ENCODE peak calls at places on chromosomes 7 and 10, in six cellular contexts. One of them, this sample, is unnamed.

GRCh38 chr10:18221123-18221522 is 80.9 kb downstream of the CACNB2 start:
- DNase-seq in colonic mucosa: no peak
- DNase-seq in stimulated activated CD8-positive, alpha-beta memory T cell treated with anti-CD3 and anti-CD28 coated beads, Interleukin-7, amount 100 ng/mL, for 1 hour: no peak
- DNase-seq in effector CD4-positive, alpha-beta T cell: no peak
- DNase-seq in NCI-H2081 treated with DMSO at 0.1 percent for 48 hours: no peak
- DNase-seq in spleen: no peak
- DNase-seq in this sample: no peak

GRCh38 chr10:3954615-3955014 is 169.6 kb upstream of the KLF6 start:
- DNase-seq in effector CD4-positive, alpha-beta T cell: no peak
- DNase-seq in NCI-H2081 treated with DMSO at 0.1 percent for 48 hours: no peak
- DNase-seq in colonic mucosa: peak
- DNase-seq in spleen: no peak
- DNase-seq in stimulated activated CD8-positive, alpha-beta memory T cell treated with anti-CD3 and anti-CD28 coated beads, Interleukin-7, amount 100 ng/mL, for 1 hour: no peak
- DNase-seq in this sample: no peak

GRCh38 chr7:75861636-75862035 is 17.2 kb upstream of the RHBDD2 start:
- DNase-seq in stimulated activated CD8-positive, alpha-beta memory T cell treated with anti-CD3 and anti-CD28 coated beads, Interleukin-7, amount 100 ng/mL, for 1 hour: no peak
- DNase-seq in effector CD4-positive, alpha-beta T cell: no peak
- DNase-seq in spleen: no peak
- DNase-seq in NCI-H2081 treated with DMSO at 0.1 percent for 48 hours: no peak
- DNase-seq in colonic mucosa: no peak
- DNase-seq in this sample: no peak

GRCh38 chr7:75906991-75907667 is 7.8 kb upstream of the POR start:
- DNase-seq in colonic mucosa: no peak
- DNase-seq in spleen: no peak
- DNase-seq in NCI-H2081 treated with DMSO at 0.1 percent for 48 hours: no peak
- DNase-seq in stimulated activated CD8-positive, alpha-beta memory T cell treated with anti-CD3 and anti-CD28 coated beads, Interleukin-7, amount 100 ng/mL, for 1 hour: no peak
- DNase-seq in effector CD4-positive, alpha-beta T cell: no peak
- DNase-seq in this sample: no peak

GRCh38 chr10:17655567-17656146 is 11.7 kb downstream of the STAM start:
- DNase-seq in stimulated activated CD8-positive, alpha-beta memory T cell treated with anti-CD3 and anti-CD28 coated beads, Interleukin-7, amount 100 ng/mL, for 1 hour: no peak
- DNase-seq in effector CD4-positive, alpha-beta T cell: no peak
- DNase-seq in spleen: no peak
- DNase-seq in colonic mucosa: no peak
- DNase-seq in NCI-H2081 treated with DMSO at 0.1 percent for 48 hours: no peak
- DNase-seq in this sample: no peak

GRCh38 chr7:112566392-112567324 is 85.9 kb downstream of the LSMEM1 start:
- DNase-seq in stimulated activated CD8-positive, alpha-beta memory T cell treated with anti-CD3 and anti-CD28 coated beads, Interleukin-7, amount 100 ng/mL, for 1 hour: no peak
- DNase-seq in effector CD4-positive, alpha-beta T cell: no peak
- DNase-seq in spleen: no peak
- DNase-seq in colonic mucosa: peak
- DNase-seq in NCI-H2081 treated with DMSO at 0.1 percent for 48 hours: peak
- DNase-seq in this sample: no peak

GRCh38 chr7:30206942-30207341 is 72.2 kb downstream of the MTURN start:
- DNase-seq in stimulated activated CD8-positive, alpha-beta memory T cell treated with anti-CD3 and anti-CD28 coated beads, Interleukin-7, amount 100 ng/mL, for 1 hour: no peak
- DNase-seq in spleen: no peak
- DNase-seq in NCI-H2081 treated with DMSO at 0.1 percent for 48 hours: no peak
- DNase-seq in effector CD4-positive, alpha-beta T cell: no peak
- DNase-seq in colonic mucosa: no peak
- DNase-seq in this sample: peak

GRCh38 chr10:7610651-7611389 is 55.9 kb downstream of the ITIH5 start:
- DNase-seq in colonic mucosa: peak
- DNase-seq in spleen: no peak
- DNase-seq in effector CD4-positive, alpha-beta T cell: no peak
- DNase-seq in stimulated activated CD8-positive, alpha-beta memory T cell treated with anti-CD3 and anti-CD28 coated beads, Interleukin-7, amount 100 ng/mL, for 1 hour: no peak
- DNase-seq in NCI-H2081 treated with DMSO at 0.1 percent for 48 hours: no peak
- DNase-seq in this sample: peak

GRCh38 chr10:127943336-127943910 is 36.5 kb downstream of the PTPRE start:
- DNase-seq in stimulated activated CD8-positive, alpha-beta memory T cell treated with anti-CD3 and anti-CD28 coated beads, Interleukin-7, amount 100 ng/mL, for 1 hour: no peak
- DNase-seq in spleen: no peak
- DNase-seq in NCI-H2081 treated with DMSO at 0.1 percent for 48 hours: no peak
- DNase-seq in effector CD4-positive, alpha-beta T cell: no peak
- DNase-seq in colonic mucosa: no peak
- DNase-seq in this sample: no peak

GRCh38 chr7:52685351-52685750 is 350.1 kb upstream of the POM121L12 start:
- DNase-seq in spleen: no peak
- DNase-seq in colonic mucosa: no peak
- DNase-seq in stimulated activated CD8-positive, alpha-beta memory T cell treated with anti-CD3 and anti-CD28 coated beads, Interleukin-7, amount 100 ng/mL, for 1 hour: no peak
- DNase-seq in effector CD4-positive, alpha-beta T cell: no peak
- DNase-seq in NCI-H2081 treated with DMSO at 0.1 percent for 48 hours: no peak
- DNase-seq in this sample: no peak

GRCh38 chr7:72706521-72706920 is 121.5 kb downstream of the TYW1B start:
- DNase-seq in colonic mucosa: no peak
- DNase-seq in effector CD4-positive, alpha-beta T cell: no peak
- DNase-seq in NCI-H2081 treated with DMSO at 0.1 percent for 48 hours: no peak
- DNase-seq in spleen: no peak
- DNase-seq in stimulated activated CD8-positive, alpha-beta memory T cell treated with anti-CD3 and anti-CD28 coated beads, Interleukin-7, amount 100 ng/mL, for 1 hour: no peak
- DNase-seq in this sample: no peak

GRCh38 chr10:2900530-2900929 is 166.8 kb upstream of the PFKP start:
- DNase-seq in colonic mucosa: no peak
- DNase-seq in NCI-H2081 treated with DMSO at 0.1 percent for 48 hours: no peak
- DNase-seq in stimulated activated CD8-positive, alpha-beta memory T cell treated with anti-CD3 and anti-CD28 coated beads, Interleukin-7, amount 100 ng/mL, for 1 hour: no peak
- DNase-seq in effector CD4-positive, alpha-beta T cell: no peak
- DNase-seq in spleen: no peak
- DNase-seq in this sample: no peak

GRCh38 chr10:123636598-123637325 is 29.4 kb upstream of the GPR26 start:
- DNase-seq in effector CD4-positive, alpha-beta T cell: no peak
- DNase-seq in stimulated activated CD8-positive, alpha-beta memory T cell treated with anti-CD3 and anti-CD28 coated beads, Interleukin-7, amount 100 ng/mL, for 1 hour: no peak
- DNase-seq in spleen: no peak
- DNase-seq in colonic mucosa: no peak
- DNase-seq in NCI-H2081 treated with DMSO at 0.1 percent for 48 hours: no peak
- DNase-seq in this sample: no peak

GRCh38 chr7:2523461-2523905 is 3.9 kb downstream of the LFNG start:
- DNase-seq in stimulated activated CD8-positive, alpha-beta memory T cell treated with anti-CD3 and anti-CD28 coated beads, Interleukin-7, amount 100 ng/mL, for 1 hour: no peak
- DNase-seq in spleen: peak
- DNase-seq in colonic mucosa: peak
- DNase-seq in effector CD4-positive, alpha-beta T cell: no peak
- DNase-seq in NCI-H2081 treated with DMSO at 0.1 percent for 48 hours: peak
- DNase-seq in this sample: peak